ENCODE peak calls at places on chromosomes 3 and 15, in ten cellular contexts. One of them, this sample, is unnamed.

GRCh38 chr15:38826880-38827279 is 262.3 kb upstream of the RASGRP1 start:
- DNase-seq in activated T-cell treated with anti-CD3 and anti-CD28 coated beads for 24 hours: no peak
- DNase-seq in stomach: no peak
- DNase-seq in T follicular helper cell: no peak
- DNase-seq in breast epithelium: no peak
- DNase-seq in stimulated activated CD4-positive, alpha-beta T cell treated with anti-CD3 and anti-CD28 coated beads, Interleukin-12 subunit alpha, Interleukin-12 subunit beta, amount 100 ng/mL, for 48 hours: no peak
- DNase-seq in keratinocyte: no peak
- DNase-seq in naive thymus-derived CD8-positive, alpha-beta T cell: no peak
- DNase-seq in CD4-positive, CD25-positive, alpha-beta regulatory T cell: no peak
- DNase-seq in KBM-7: no peak
- DNase-seq in this sample: no peak

GRCh38 chr3:62497156-62497555 is 123.8 kb upstream of the FEZF2 start:
- DNase-seq in activated T-cell treated with anti-CD3 and anti-CD28 coated beads for 24 hours: no peak
- DNase-seq in stomach: no peak
- DNase-seq in T follicular helper cell: no peak
- DNase-seq in breast epithelium: no peak
- DNase-seq in stimulated activated CD4-positive, alpha-beta T cell treated with anti-CD3 and anti-CD28 coated beads, Interleukin-12 subunit alpha, Interleukin-12 subunit beta, amount 100 ng/mL, for 48 hours: no peak
- DNase-seq in keratinocyte: no peak
- DNase-seq in naive thymus-derived CD8-positive, alpha-beta T cell: no peak
- DNase-seq in CD4-positive, CD25-positive, alpha-beta regulatory T cell: no peak
- DNase-seq in KBM-7: no peak
- DNase-seq in this sample: no peak

GRCh38 chr3:153232737-153233330 is 70.8 kb downstream of the RAP2B start:
- DNase-seq in activated T-cell treated with anti-CD3 and anti-CD28 coated beads for 24 hours: no peak
- DNase-seq in stomach: no peak
- DNase-seq in T follicular helper cell: no peak
- DNase-seq in breast epithelium: no peak
- DNase-seq in stimulated activated CD4-positive, alpha-beta T cell treated with anti-CD3 and anti-CD28 coated beads, Interleukin-12 subunit alpha, Interleukin-12 subunit beta, amount 100 ng/mL, for 48 hours: no peak
- DNase-seq in keratinocyte: no peak
- DNase-seq in naive thymus-derived CD8-positive, alpha-beta T cell: no peak
- DNase-seq in CD4-positive, CD25-positive, alpha-beta regulatory T cell: no peak
- DNase-seq in KBM-7: no peak
- DNase-seq in this sample: no peak

GRCh38 chr3:99777708-99778107 is 40.0 kb upstream of the CMSS1 start:
- DNase-seq in activated T-cell treated with anti-CD3 and anti-CD28 coated beads for 24 hours: no peak
- DNase-seq in stomach: no peak
- DNase-seq in T follicular helper cell: no peak
- DNase-seq in breast epithelium: no peak
- DNase-seq in stimulated activated CD4-positive, alpha-beta T cell treated with anti-CD3 and anti-CD28 coated beads, Interleukin-12 subunit alpha, Interleukin-12 subunit beta, amount 100 ng/mL, for 48 hours: no peak
- DNase-seq in keratinocyte: no peak
- DNase-seq in naive thymus-derived CD8-positive, alpha-beta T cell: no peak
- DNase-seq in CD4-positive, CD25-positive, alpha-beta regulatory T cell: no peak
- DNase-seq in KBM-7: no peak
- DNase-seq in this sample: no peak

GRCh38 chr3:58419782-58420512 is 13.7 kb downstream of the PDHB start:
- DNase-seq in activated T-cell treated with anti-CD3 and anti-CD28 coated beads for 24 hours: no peak
- DNase-seq in stomach: no peak
- DNase-seq in T follicular helper cell: no peak
- DNase-seq in breast epithelium: no peak
- DNase-seq in stimulated activated CD4-positive, alpha-beta T cell treated with anti-CD3 and anti-CD28 coated beads, Interleukin-12 subunit alpha, Interleukin-12 subunit beta, amount 100 ng/mL, for 48 hours: no peak
- DNase-seq in keratinocyte: no peak
- DNase-seq in naive thymus-derived CD8-positive, alpha-beta T cell: no peak
- DNase-seq in CD4-positive, CD25-positive, alpha-beta regulatory T cell: no peak
- DNase-seq in KBM-7: no peak
- DNase-seq in this sample: no peak

GRCh38 chr3:139994891-139995290 is 59.9 kb downstream of the CLSTN2 start:
- DNase-seq in activated T-cell treated with anti-CD3 and anti-CD28 coated beads for 24 hours: no peak
- DNase-seq in stomach: no peak
- DNase-seq in T follicular helper cell: no peak
- DNase-seq in breast epithelium: no peak
- DNase-seq in stimulated activated CD4-positive, alpha-beta T cell treated with anti-CD3 and anti-CD28 coated beads, Interleukin-12 subunit alpha, Interleukin-12 subunit beta, amount 100 ng/mL, for 48 hours: no peak
- DNase-seq in keratinocyte: no peak
- DNase-seq in naive thymus-derived CD8-positive, alpha-beta T cell: no peak
- DNase-seq in CD4-positive, CD25-positive, alpha-beta regulatory T cell: no peak
- DNase-seq in KBM-7: no peak
- DNase-seq in this sample: no peak

GRCh38 chr15:38069001-38069400 is 134.6 kb downstream of the TMCO5A start:
- DNase-seq in activated T-cell treated with anti-CD3 and anti-CD28 coated beads for 24 hours: no peak
- DNase-seq in stomach: peak; percentile 29
- DNase-seq in T follicular helper cell: no peak
- DNase-seq in breast epithelium: no peak
- DNase-seq in stimulated activated CD4-positive, alpha-beta T cell treated with anti-CD3 and anti-CD28 coated beads, Interleukin-12 subunit alpha, Interleukin-12 subunit beta, amount 100 ng/mL, for 48 hours: no peak
- DNase-seq in keratinocyte: peak; percentile 11
- DNase-seq in naive thymus-derived CD8-positive, alpha-beta T cell: no peak
- DNase-seq in CD4-positive, CD25-positive, alpha-beta regulatory T cell: peak; percentile 10
- DNase-seq in KBM-7: peak; percentile 75
- DNase-seq in this sample: no peak

GRCh38 chr15:56411122-56411749 is 46.0 kb downstream of the TEX9 start:
- DNase-seq in activated T-cell treated with anti-CD3 and anti-CD28 coated beads for 24 hours: no peak
- DNase-seq in stomach: no peak
- DNase-seq in T follicular helper cell: no peak
- DNase-seq in breast epithelium: no peak
- DNase-seq in stimulated activated CD4-positive, alpha-beta T cell treated with anti-CD3 and anti-CD28 coated beads, Interleukin-12 subunit alpha, Interleukin-12 subunit beta, amount 100 ng/mL, for 48 hours: no peak
- DNase-seq in keratinocyte: no peak
- DNase-seq in naive thymus-derived CD8-positive, alpha-beta T cell: no peak
- DNase-seq in CD4-positive, CD25-positive, alpha-beta regulatory T cell: no peak
- DNase-seq in KBM-7: no peak
- DNase-seq in this sample: no peak

GRCh38 chr15:95259965-95260364 is 1028.6 kb downstream of the MCTP2 start:
- DNase-seq in activated T-cell treated with anti-CD3 and anti-CD28 coated beads for 24 hours: no peak
- DNase-seq in stomach: peak; percentile 61
- DNase-seq in T follicular helper cell: no peak
- DNase-seq in breast epithelium: no peak
- DNase-seq in stimulated activated CD4-positive, alpha-beta T cell treated with anti-CD3 and anti-CD28 coated beads, Interleukin-12 subunit alpha, Interleukin-12 subunit beta, amount 100 ng/mL, for 48 hours: no peak
- DNase-seq in keratinocyte: no peak
- DNase-seq in naive thymus-derived CD8-positive, alpha-beta T cell: no peak
- DNase-seq in CD4-positive, CD25-positive, alpha-beta regulatory T cell: no peak
- DNase-seq in KBM-7: no peak
- DNase-seq in this sample: no peak

GRCh38 chr15:52289629-52290081 is 5.9 kb downstream of the MYO5C start:
- DNase-seq in activated T-cell treated with anti-CD3 and anti-CD28 coated beads for 24 hours: no peak
- DNase-seq in stomach: peak; percentile 66
- DNase-seq in T follicular helper cell: no peak
- DNase-seq in breast epithelium: no peak
- DNase-seq in stimulated activated CD4-positive, alpha-beta T cell treated with anti-CD3 and anti-CD28 coated beads, Interleukin-12 subunit alpha, Interleukin-12 subunit beta, amount 100 ng/mL, for 48 hours: no peak
- DNase-seq in keratinocyte: no peak
- DNase-seq in naive thymus-derived CD8-positive, alpha-beta T cell: no peak
- DNase-seq in CD4-positive, CD25-positive, alpha-beta regulatory T cell: no peak
- DNase-seq in KBM-7: peak; percentile 52
- DNase-seq in this sample: no peak

GRCh38 chr3:49750056-49750455 is 26.3 kb upstream of the GMPPB start:
- DNase-seq in activated T-cell treated with anti-CD3 and anti-CD28 coated beads for 24 hours: no peak
- DNase-seq in stomach: no peak
- DNase-seq in T follicular helper cell: no peak
- DNase-seq in breast epithelium: no peak
- DNase-seq in stimulated activated CD4-positive, alpha-beta T cell treated with anti-CD3 and anti-CD28 coated beads, Interleukin-12 subunit alpha, Interleukin-12 subunit beta, amount 100 ng/mL, for 48 hours: no peak
- DNase-seq in keratinocyte: no peak
- DNase-seq in naive thymus-derived CD8-positive, alpha-beta T cell: no peak
- DNase-seq in CD4-positive, CD25-positive, alpha-beta regulatory T cell: no peak
- DNase-seq in KBM-7: no peak
- DNase-seq in this sample: no peak

GRCh38 chr3:71129611-71130515 is 453.7 kb downstream of the FOXP1 start:
- DNase-seq in activated T-cell treated with anti-CD3 and anti-CD28 coated beads for 24 hours: peak; percentile 32
- DNase-seq in stomach: no peak
- DNase-seq in T follicular helper cell: peak; percentile 27
- DNase-seq in breast epithelium: no peak
- DNase-seq in stimulated activated CD4-positive, alpha-beta T cell treated with anti-CD3 and anti-CD28 coated beads, Interleukin-12 subunit alpha, Interleukin-12 subunit beta, amount 100 ng/mL, for 48 hours: no peak
- DNase-seq in keratinocyte: no peak
- DNase-seq in naive thymus-derived CD8-positive, alpha-beta T cell: peak; percentile 53
- DNase-seq in CD4-positive, CD25-positive, alpha-beta regulatory T cell: no peak
- DNase-seq in KBM-7: no peak
- DNase-seq in this sample: no peak

GRCh38 chr15:80923668-80924067 is 66.0 kb downstream of the MESD start:
- DNase-seq in activated T-cell treated with anti-CD3 and anti-CD28 coated beads for 24 hours: no peak
- DNase-seq in stomach: no peak
- DNase-seq in T follicular helper cell: no peak
- DNase-seq in breast epithelium: no peak
- DNase-seq in stimulated activated CD4-positive, alpha-beta T cell treated with anti-CD3 and anti-CD28 coated beads, Interleukin-12 subunit alpha, Interleukin-12 subunit beta, amount 100 ng/mL, for 48 hours: no peak
- DNase-seq in keratinocyte: peak; percentile 11
- DNase-seq in naive thymus-derived CD8-positive, alpha-beta T cell: no peak
- DNase-seq in CD4-positive, CD25-positive, alpha-beta regulatory T cell: no peak
- DNase-seq in KBM-7: no peak
- DNase-seq in this sample: no peak

GRCh38 chr15:51634591-51635198 is 12.1 kb upstream of the DMXL2 start:
- DNase-seq in activated T-cell treated with anti-CD3 and anti-CD28 coated beads for 24 hours: no peak
- DNase-seq in stomach: no peak
- DNase-seq in T follicular helper cell: no peak
- DNase-seq in breast epithelium: no peak
- DNase-seq in stimulated activated CD4-positive, alpha-beta T cell treated with anti-CD3 and anti-CD28 coated beads, Interleukin-12 subunit alpha, Interleukin-12 subunit beta, amount 100 ng/mL, for 48 hours: no peak
- DNase-seq in keratinocyte: no peak
- DNase-seq in naive thymus-derived CD8-positive, alpha-beta T cell: no peak
- DNase-seq in CD4-positive, CD25-positive, alpha-beta regulatory T cell: no peak
- DNase-seq in KBM-7: peak; percentile 93
- DNase-seq in this sample: no peak

GRCh38 chr3:32733631-32734229 is 48.7 kb downstream of the CNOT10 start:
- DNase-seq in activated T-cell treated with anti-CD3 and anti-CD28 coated beads for 24 hours: no peak
- DNase-seq in stomach: no peak
- DNase-seq in T follicular helper cell: no peak
- DNase-seq in breast epithelium: no peak
- DNase-seq in stimulated activated CD4-positive, alpha-beta T cell treated with anti-CD3 and anti-CD28 coated beads, Interleukin-12 subunit alpha, Interleukin-12 subunit beta, amount 100 ng/mL, for 48 hours: no peak
- DNase-seq in keratinocyte: no peak
- DNase-seq in naive thymus-derived CD8-positive, alpha-beta T cell: no peak
- DNase-seq in CD4-positive, CD25-positive, alpha-beta regulatory T cell: no peak
- DNase-seq in KBM-7: peak; percentile 75
- DNase-seq in this sample: peak; percentile 7

GRCh38 chr3:196073188-196073838 is 8.6 kb downstream of the TFRC start:
- DNase-seq in activated T-cell treated with anti-CD3 and anti-CD28 coated beads for 24 hours: peak; percentile 55
- DNase-seq in stomach: peak; percentile 67
- DNase-seq in T follicular helper cell: peak; percentile 58
- DNase-seq in breast epithelium: no peak
- DNase-seq in stimulated activated CD4-positive, alpha-beta T cell treated with anti-CD3 and anti-CD28 coated beads, Interleukin-12 subunit alpha, Interleukin-12 subunit beta, amount 100 ng/mL, for 48 hours: peak; percentile 49
- DNase-seq in keratinocyte: peak; percentile 23
- DNase-seq in naive thymus-derived CD8-positive, alpha-beta T cell: peak; percentile 76
- DNase-seq in CD4-positive, CD25-positive, alpha-beta regulatory T cell: peak; percentile 60
- DNase-seq in KBM-7: peak; percentile 90
- DNase-seq in this sample: peak; percentile 72

GRCh38 chr15:85482896-85483295 is 102.5 kb downstream of the AKAP13 start:
- DNase-seq in activated T-cell treated with anti-CD3 and anti-CD28 coated beads for 24 hours: no peak
- DNase-seq in stomach: no peak
- DNase-seq in T follicular helper cell: no peak
- DNase-seq in breast epithelium: no peak
- DNase-seq in stimulated activated CD4-positive, alpha-beta T cell treated with anti-CD3 and anti-CD28 coated beads, Interleukin-12 subunit alpha, Interleukin-12 subunit beta, amount 100 ng/mL, for 48 hours: no peak
- DNase-seq in keratinocyte: no peak
- DNase-seq in naive thymus-derived CD8-positive, alpha-beta T cell: no peak
- DNase-seq in CD4-positive, CD25-positive, alpha-beta regulatory T cell: no peak
- DNase-seq in KBM-7: peak; percentile 81
- DNase-seq in this sample: peak; percentile 55

GRCh38 chr3:149417174-149417573 is 39.7 kb upstream of the TM4SF1 start:
- DNase-seq in activated T-cell treated with anti-CD3 and anti-CD28 coated beads for 24 hours: no peak
- DNase-seq in stomach: no peak
- DNase-seq in T follicular helper cell: no peak
- DNase-seq in breast epithelium: no peak
- DNase-seq in stimulated activated CD4-positive, alpha-beta T cell treated with anti-CD3 and anti-CD28 coated beads, Interleukin-12 subunit alpha, Interleukin-12 subunit beta, amount 100 ng/mL, for 48 hours: no peak
- DNase-seq in keratinocyte: no peak
- DNase-seq in naive thymus-derived CD8-positive, alpha-beta T cell: no peak
- DNase-seq in CD4-positive, CD25-positive, alpha-beta regulatory T cell: no peak
- DNase-seq in KBM-7: no peak
- DNase-seq in this sample: no peak

GRCh38 chr3:25689226-25689625 is 24.5 kb upstream of the TOP2B start:
- DNase-seq in activated T-cell treated with anti-CD3 and anti-CD28 coated beads for 24 hours: no peak
- DNase-seq in stomach: no peak
- DNase-seq in T follicular helper cell: no peak
- DNase-seq in breast epithelium: no peak
- DNase-seq in stimulated activated CD4-positive, alpha-beta T cell treated with anti-CD3 and anti-CD28 coated beads, Interleukin-12 subunit alpha, Interleukin-12 subunit beta, amount 100 ng/mL, for 48 hours: no peak
- DNase-seq in keratinocyte: no peak
- DNase-seq in naive thymus-derived CD8-positive, alpha-beta T cell: no peak
- DNase-seq in CD4-positive, CD25-positive, alpha-beta regulatory T cell: no peak
- DNase-seq in KBM-7: peak; percentile 54
- DNase-seq in this sample: peak; percentile 33

GRCh38 chr3:23288715-23289114 is 85.6 kb downstream of the UBE2E2 start:
- DNase-seq in activated T-cell treated with anti-CD3 and anti-CD28 coated beads for 24 hours: no peak
- DNase-seq in stomach: no peak
- DNase-seq in T follicular helper cell: no peak
- DNase-seq in breast epithelium: no peak
- DNase-seq in stimulated activated CD4-positive, alpha-beta T cell treated with anti-CD3 and anti-CD28 coated beads, Interleukin-12 subunit alpha, Interleukin-12 subunit beta, amount 100 ng/mL, for 48 hours: no peak
- DNase-seq in keratinocyte: no peak
- DNase-seq in naive thymus-derived CD8-positive, alpha-beta T cell: no peak
- DNase-seq in CD4-positive, CD25-positive, alpha-beta regulatory T cell: no peak
- DNase-seq in KBM-7: no peak
- DNase-seq in this sample: no peak

GRCh38 chr3:85725809-85726208 is 767.0 kb downstream of the CADM2 start:
- DNase-seq in activated T-cell treated with anti-CD3 and anti-CD28 coated beads for 24 hours: no peak
- DNase-seq in stomach: no peak
- DNase-seq in T follicular helper cell: no peak
- DNase-seq in breast epithelium: no peak
- DNase-seq in stimulated activated CD4-positive, alpha-beta T cell treated with anti-CD3 and anti-CD28 coated beads, Interleukin-12 subunit alpha, Interleukin-12 subunit beta, amount 100 ng/mL, for 48 hours: no peak
- DNase-seq in keratinocyte: no peak
- DNase-seq in naive thymus-derived CD8-positive, alpha-beta T cell: no peak
- DNase-seq in CD4-positive, CD25-positive, alpha-beta regulatory T cell: no peak
- DNase-seq in KBM-7: no peak
- DNase-seq in this sample: no peak

GRCh38 chr3:173066044-173066679 is 74.9 kb downstream of the SPATA16 start:
- DNase-seq in activated T-cell treated with anti-CD3 and anti-CD28 coated beads for 24 hours: no peak
- DNase-seq in stomach: no peak
- DNase-seq in T follicular helper cell: no peak
- DNase-seq in breast epithelium: no peak
- DNase-seq in stimulated activated CD4-positive, alpha-beta T cell treated with anti-CD3 and anti-CD28 coated beads, Interleukin-12 subunit alpha, Interleukin-12 subunit beta, amount 100 ng/mL, for 48 hours: no peak
- DNase-seq in keratinocyte: no peak
- DNase-seq in naive thymus-derived CD8-positive, alpha-beta T cell: no peak
- DNase-seq in CD4-positive, CD25-positive, alpha-beta regulatory T cell: no peak
- DNase-seq in KBM-7: peak; percentile 52
- DNase-seq in this sample: no peak

GRCh38 chr3:169348276-169348675 is 315.2 kb downstream of the MECOM start:
- DNase-seq in activated T-cell treated with anti-CD3 and anti-CD28 coated beads for 24 hours: no peak
- DNase-seq in stomach: no peak
- DNase-seq in T follicular helper cell: no peak
- DNase-seq in breast epithelium: no peak
- DNase-seq in stimulated activated CD4-positive, alpha-beta T cell treated with anti-CD3 and anti-CD28 coated beads, Interleukin-12 subunit alpha, Interleukin-12 subunit beta, amount 100 ng/mL, for 48 hours: no peak
- DNase-seq in keratinocyte: peak; percentile 13
- DNase-seq in naive thymus-derived CD8-positive, alpha-beta T cell: no peak
- DNase-seq in CD4-positive, CD25-positive, alpha-beta regulatory T cell: no peak
- DNase-seq in KBM-7: no peak
- DNase-seq in this sample: no peak

GRCh38 chr3:16101295-16102186 is 72.9 kb upstream of the GALNT15 start:
- DNase-seq in activated T-cell treated with anti-CD3 and anti-CD28 coated beads for 24 hours: no peak
- DNase-seq in stomach: no peak
- DNase-seq in T follicular helper cell: no peak
- DNase-seq in breast epithelium: no peak
- DNase-seq in stimulated activated CD4-positive, alpha-beta T cell treated with anti-CD3 and anti-CD28 coated beads, Interleukin-12 subunit alpha, Interleukin-12 subunit beta, amount 100 ng/mL, for 48 hours: no peak
- DNase-seq in keratinocyte: peak; percentile 97
- DNase-seq in naive thymus-derived CD8-positive, alpha-beta T cell: no peak
- DNase-seq in CD4-positive, CD25-positive, alpha-beta regulatory T cell: no peak
- DNase-seq in KBM-7: no peak
- DNase-seq in this sample: no peak

GRCh38 chr3:147616998-147617619 is 207.9 kb downstream of the ZIC1 start:
- DNase-seq in activated T-cell treated with anti-CD3 and anti-CD28 coated beads for 24 hours: no peak
- DNase-seq in stomach: no peak
- DNase-seq in T follicular helper cell: no peak
- DNase-seq in breast epithelium: no peak
- DNase-seq in stimulated activated CD4-positive, alpha-beta T cell treated with anti-CD3 and anti-CD28 coated beads, Interleukin-12 subunit alpha, Interleukin-12 subunit beta, amount 100 ng/mL, for 48 hours: no peak
- DNase-seq in keratinocyte: no peak
- DNase-seq in naive thymus-derived CD8-positive, alpha-beta T cell: no peak
- DNase-seq in CD4-positive, CD25-positive, alpha-beta regulatory T cell: no peak
- DNase-seq in KBM-7: peak; percentile 22
- DNase-seq in this sample: no peak

GRCh38 chr3:167864559-167864887 is 129.0 kb downstream of the SERPINI1 start:
- DNase-seq in activated T-cell treated with anti-CD3 and anti-CD28 coated beads for 24 hours: no peak
- DNase-seq in stomach: no peak
- DNase-seq in T follicular helper cell: no peak
- DNase-seq in breast epithelium: no peak
- DNase-seq in stimulated activated CD4-positive, alpha-beta T cell treated with anti-CD3 and anti-CD28 coated beads, Interleukin-12 subunit alpha, Interleukin-12 subunit beta, amount 100 ng/mL, for 48 hours: no peak
- DNase-seq in keratinocyte: no peak
- DNase-seq in naive thymus-derived CD8-positive, alpha-beta T cell: no peak
- DNase-seq in CD4-positive, CD25-positive, alpha-beta regulatory T cell: no peak
- DNase-seq in KBM-7: no peak
- DNase-seq in this sample: peak; percentile 50

This sample was measured in HL-60.